ENCODE peak calls at places on chromosomes 13 and 19, in five cellular contexts. S is stomach; T is activated naive CD4-positive, alpha-beta T cell treated with anti-CD3 and anti-CD28 coated beads, Interleukin-2, amount 50 U/mL, for 72 hours; E is NCI-H1105; K is NCI-H2081. P is an unnamed sample.

GRCh38 chr13:66835040-66835628 is 395.0 kb downstream of the PCDH9 start:
- DNase-seq in S (peak), T (no peak), E (peak), K (peak), P (peak)

GRCh38 chr13:99103536-99103935 is 97.1 kb upstream of the UBAC2 start:
- DNase-seq in S (no peak), T (no peak), E (no peak), K (peak), P (no peak)

GRCh38 chr19:32675720-32676185 is at the start of gene RGS9BP:
- DNase-seq in S (peak), T (peak), E (peak), K (peak), P (peak)

GRCh38 chr13:71979616-71980015 is 112.6 kb upstream of the DACH1 start:
- DNase-seq in S (no peak), T (no peak), E (no peak), K (peak), P (no peak)

GRCh38 chr13:24115671-24116070 is 44.8 kb upstream of the SPATA13 start:
- DNase-seq in S (no peak), T (no peak), E (no peak), K (no peak), P (no peak)

GRCh38 chr13:89695343-89696257 is 1651.9 kb upstream of the MIR17HG start:
- DNase-seq in S (peak), T (peak), E (no peak), K (peak), P (no peak)

GRCh38 chr19:42132030-42132628 is at the start of gene POU2F2:
- DNase-seq in S (peak), T (peak), E (no peak), K (no peak), P (peak)

GRCh38 chr19:11018179-11018578 is 57.3 kb downstream of the SMARCA4 start:
- DNase-seq in S (no peak), T (no peak), E (no peak), K (no peak), P (no peak)

GRCh38 chr19:40739871-40740703 is 10.2 kb downstream of the ACTMAP start:
- DNase-seq in S (no peak), T (no peak), E (no peak), K (no peak), P (no peak)

GRCh38 chr19:12155324-12155723 is 1.2 kb downstream of the ZNF625 start:
- DNase-seq in S (no peak), T (no peak), E (no peak), K (no peak), P (no peak)

GRCh38 chr13:35025314-35025713 is 83.2 kb downstream of the NBEA start:
- DNase-seq in S (no peak), T (no peak), E (no peak), K (no peak), P (no peak)

GRCh38 chr13:26965976-26966375 is 205.4 kb upstream of the GPR12 start:
- DNase-seq in S (peak), T (no peak), E (peak), K (peak), P (peak)

GRCh38 chr19:53915000-53915399 is 5.9 kb downstream of the CACNG7 start:
- DNase-seq in S (no peak), T (no peak), E (no peak), K (no peak), P (no peak)

GRCh38 chr13:109744512-109745051 is 41.8 kb downstream of the IRS2 start:
- DNase-seq in S (no peak), T (no peak), E (peak), K (no peak), P (peak)

GRCh38 chr19:32181356-32181920 is 164.0 kb upstream of the ZNF507 start:
- DNase-seq in S (no peak), T (no peak), E (peak), K (no peak), P (no peak)

GRCh38 chr13:44732503-44733098 is 156.5 kb upstream of the TSC22D1 start:
- DNase-seq in S (peak), T (no peak), E (no peak), K (no peak), P (no peak)

GRCh38 chr19:1511989-1512338 is 855 bp downstream of the ADAMTSL5 start:
- DNase-seq in S (no peak), T (no peak), E (no peak), K (no peak), P (no peak)

GRCh38 chr13:63864171-63864902 is 2448.7 kb upstream of the PCDH20 start:
- DNase-seq in S (no peak), T (no peak), E (no peak), K (no peak), P (no peak)

GRCh38 chr13:70366720-70367119 is 258.5 kb upstream of the KLHL1 start:
- DNase-seq in S (no peak), T (no peak), E (no peak), K (no peak), P (no peak)

GRCh38 chr13:109684084-109684835 is 102.1 kb downstream of the IRS2 start:
- DNase-seq in S (no peak), T (no peak), E (no peak), K (no peak), P (no peak)

GRCh38 chr13:79447741-79448140 is 33.2 kb upstream of the NDFIP2 start:
- DNase-seq in S (no peak), T (no peak), E (no peak), K (no peak), P (no peak)

GRCh38 chr13:100490692-100491091 is 97.9 kb downstream of the GGACT start:
- DNase-seq in S (no peak), T (no peak), E (peak), K (peak), P (no peak)

GRCh38 chr13:23352161-23352560 is 81.3 kb downstream of the SACS start:
- DNase-seq in S (no peak), T (no peak), E (no peak), K (no peak), P (no peak)

GRCh38 chr13:112690242-112690943 is 555 bp downstream of the ATP11A start:
- DNase-seq in S (peak), T (peak), E (peak), K (peak), P (peak)

GRCh38 chr19:35856546-35857149 is at the start of gene KIRREL2:
- DNase-seq in S (no peak), T (peak), E (peak), K (no peak), P (no peak)

GRCh38 chr13:26919311-26919710 is 158.7 kb upstream of the GPR12 start:
- DNase-seq in S (no peak), T (no peak), E (no peak), K (no peak), P (no peak)

GRCh38 chr19:13629687-13630357 is 123.5 kb upstream of the CACNA1A start:
- DNase-seq in S (no peak), T (no peak), E (no peak), K (no peak), P (no peak)

GRCh38 chr19:4482721-4483120 is 10.6 kb downstream of the HDGFL2 start:
- DNase-seq in S (no peak), T (no peak), E (no peak), K (no peak), P (no peak)

GRCh38 chr13:96848275-96848674 is 146.0 kb downstream of the OXGR1 start:
- DNase-seq in S (peak), T (no peak), E (no peak), K (no peak), P (no peak)

GRCh38 chr19:10368101-10368803 is 12.1 kb downstream of the TYK2 start:
- DNase-seq in S (no peak), T (no peak), E (no peak), K (no peak), P (no peak)

GRCh38 chr13:76991432-76991795 is 467 bp upstream of the CLN5 start:
- DNase-seq in S (peak), T (peak), E (no peak), K (no peak), P (no peak)

GRCh38 chr19:56765107-56765506 is 75.4 kb downstream of the PEG3 start:
- DNase-seq in S (peak), T (peak), E (no peak), K (no peak), P (peak)

GRCh38 chr13:26058704-26059103 is 6.9 kb upstream of the SHISA2 start:
- DNase-seq in S (no peak), T (no peak), E (no peak), K (no peak), P (no peak)

GRCh38 chr19:18660051-18660910 is 23.2 kb upstream of the CRTC1 start:
- DNase-seq in S (no peak), T (no peak), E (no peak), K (no peak), P (peak)

GRCh38 chr19:53545271-53546065 is 7.5 kb downstream of the ZNF331 start:
- DNase-seq in S (no peak), T (no peak), E (no peak), K (no peak), P (no peak)